ENCODE peak calls at places on chromosomes 13 and 19, in six cellular contexts. One of them, this sample, is unnamed.

GRCh38 chr13:74128171-74128767 is 5.9 kb downstream of the KLF12 start:
- ATAC-seq in upper lobe of left lung: no peak
- ATAC-seq in HepG2: no peak
- ATAC-seq in K562: no peak
- ATAC-seq in GM12878: no peak
- ATAC-seq in A549: no peak
- ATAC-seq in this sample: no peak

GRCh38 chr13:91456837-91457236 is 58.4 kb downstream of the GPC5 start:
- ATAC-seq in upper lobe of left lung: no peak
- ATAC-seq in HepG2: no peak
- ATAC-seq in K562: no peak
- ATAC-seq in GM12878: no peak
- ATAC-seq in A549: no peak
- ATAC-seq in this sample: no peak

GRCh38 chr19:11435833-11436313 is 438 bp downstream of the PRKCSH start:
- ATAC-seq in upper lobe of left lung: no peak
- ATAC-seq in HepG2: peak; percentile 8
- ATAC-seq in K562: peak; percentile 13
- ATAC-seq in GM12878: peak; percentile 3
- ATAC-seq in A549: peak; percentile 9
- ATAC-seq in this sample: no peak

GRCh38 chr19:7652061-7652641 is 15.2 kb downstream of the STXBP2 start:
- ATAC-seq in upper lobe of left lung: peak; percentile 89
- ATAC-seq in HepG2: peak; percentile 88
- ATAC-seq in K562: peak; percentile 88
- ATAC-seq in GM12878: peak; percentile 87
- ATAC-seq in A549: peak; percentile 84
- ATAC-seq in this sample: peak; percentile 90

GRCh38 chr19:35430382-35431146 is 17.5 kb upstream of the FFAR2 start:
- ATAC-seq in upper lobe of left lung: peak; percentile 44
- ATAC-seq in HepG2: no peak
- ATAC-seq in K562: no peak
- ATAC-seq in GM12878: no peak
- ATAC-seq in A549: no peak
- ATAC-seq in this sample: no peak

GRCh38 chr19:16198363-16198636 is 589 bp downstream of the AP1M1 start:
- ATAC-seq in upper lobe of left lung: peak; percentile 21
- ATAC-seq in HepG2: peak; percentile 1
- ATAC-seq in K562: peak; percentile 16
- ATAC-seq in GM12878: peak; percentile 4
- ATAC-seq in A549: peak; percentile 16
- ATAC-seq in this sample: no peak

GRCh38 chr19:35928507-35928906 is 7.7 kb upstream of the LRFN3 start:
- ATAC-seq in upper lobe of left lung: no peak
- ATAC-seq in HepG2: no peak
- ATAC-seq in K562: no peak
- ATAC-seq in GM12878: no peak
- ATAC-seq in A549: no peak
- ATAC-seq in this sample: no peak

GRCh38 chr13:37194428-37194861 is 89.0 kb upstream of the CSNK1A1L start:
- ATAC-seq in upper lobe of left lung: no peak
- ATAC-seq in HepG2: no peak
- ATAC-seq in K562: no peak
- ATAC-seq in GM12878: no peak
- ATAC-seq in A549: no peak
- ATAC-seq in this sample: no peak

GRCh38 chr13:30551194-30551593 is 66.5 kb upstream of the USPL1 start:
- ATAC-seq in upper lobe of left lung: no peak
- ATAC-seq in HepG2: peak; percentile 82
- ATAC-seq in K562: peak; percentile 85
- ATAC-seq in GM12878: peak; percentile 99
- ATAC-seq in A549: peak; percentile 85
- ATAC-seq in this sample: no peak

GRCh38 chr13:46321494-46322225 is 65.4 kb downstream of the RUBCNL start:
- ATAC-seq in upper lobe of left lung: peak; percentile 85
- ATAC-seq in HepG2: peak; percentile 92
- ATAC-seq in K562: peak; percentile 91
- ATAC-seq in GM12878: peak; percentile 95
- ATAC-seq in A549: peak; percentile 80
- ATAC-seq in this sample: no peak

GRCh38 chr19:16595097-16595496 is 22.9 kb upstream of the SLC35E1 start:
- ATAC-seq in upper lobe of left lung: peak; percentile 10
- ATAC-seq in HepG2: no peak
- ATAC-seq in K562: no peak
- ATAC-seq in GM12878: peak; percentile 10
- ATAC-seq in A549: no peak
- ATAC-seq in this sample: no peak

GRCh38 chr19:32880607-32881006 is 11.0 kb upstream of the SLC7A9 start:
- ATAC-seq in upper lobe of left lung: no peak
- ATAC-seq in HepG2: peak; percentile 41
- ATAC-seq in K562: no peak
- ATAC-seq in GM12878: no peak
- ATAC-seq in A549: no peak
- ATAC-seq in this sample: no peak

GRCh38 chr13:23586336-23586735 is 16.1 kb downstream of the TNFRSF19 start:
- ATAC-seq in upper lobe of left lung: no peak
- ATAC-seq in HepG2: no peak
- ATAC-seq in K562: no peak
- ATAC-seq in GM12878: peak; percentile 37
- ATAC-seq in A549: no peak
- ATAC-seq in this sample: no peak

GRCh38 chr19:2777952-2778683 is 5.0 kb downstream of the SGTA start:
- ATAC-seq in upper lobe of left lung: no peak
- ATAC-seq in HepG2: no peak
- ATAC-seq in K562: no peak
- ATAC-seq in GM12878: no peak
- ATAC-seq in A549: no peak
- ATAC-seq in this sample: no peak

GRCh38 chr19:51161266-51161665 is 19.2 kb downstream of the SIGLEC7 start:
- ATAC-seq in upper lobe of left lung: no peak
- ATAC-seq in HepG2: no peak
- ATAC-seq in K562: no peak
- ATAC-seq in GM12878: no peak
- ATAC-seq in A549: no peak
- ATAC-seq in this sample: no peak

GRCh38 chr19:663682-664117 is 686 bp upstream of the RNF126 start:
- ATAC-seq in upper lobe of left lung: peak; percentile 11
- ATAC-seq in HepG2: peak; percentile 4
- ATAC-seq in K562: no peak
- ATAC-seq in GM12878: no peak
- ATAC-seq in A549: peak; percentile 24
- ATAC-seq in this sample: no peak

GRCh38 chr19:11375143-11375948 is 880 bp downstream of the SWSAP1 start:
- ATAC-seq in upper lobe of left lung: no peak
- ATAC-seq in HepG2: peak; percentile 50
- ATAC-seq in K562: peak; percentile 10
- ATAC-seq in GM12878: peak; percentile 65
- ATAC-seq in A549: no peak
- ATAC-seq in this sample: peak; percentile 0

GRCh38 chr13:72199640-72200039 is 332.6 kb upstream of the DACH1 start:
- ATAC-seq in upper lobe of left lung: no peak
- ATAC-seq in HepG2: no peak
- ATAC-seq in K562: no peak
- ATAC-seq in GM12878: peak; percentile 59
- ATAC-seq in A549: no peak
- ATAC-seq in this sample: no peak

GRCh38 chr13:36067619-36068456 is 63.3 kb downstream of the DCLK1 start:
- ATAC-seq in upper lobe of left lung: no peak
- ATAC-seq in HepG2: no peak
- ATAC-seq in K562: no peak
- ATAC-seq in GM12878: no peak
- ATAC-seq in A549: no peak
- ATAC-seq in this sample: no peak

GRCh38 chr13:27158335-27158734 is 13.3 kb downstream of the USP12 start:
- ATAC-seq in upper lobe of left lung: no peak
- ATAC-seq in HepG2: no peak
- ATAC-seq in K562: no peak
- ATAC-seq in GM12878: no peak
- ATAC-seq in A549: no peak
- ATAC-seq in this sample: no peak

GRCh38 chr13:99370476-99371272 is 63.5 kb upstream of the GPR183 start:
- ATAC-seq in upper lobe of left lung: no peak
- ATAC-seq in HepG2: no peak
- ATAC-seq in K562: no peak
- ATAC-seq in GM12878: no peak
- ATAC-seq in A549: no peak
- ATAC-seq in this sample: no peak

GRCh38 chr13:37295573-37295972 is 190.1 kb upstream of the CSNK1A1L start:
- ATAC-seq in upper lobe of left lung: no peak
- ATAC-seq in HepG2: no peak
- ATAC-seq in K562: no peak
- ATAC-seq in GM12878: no peak
- ATAC-seq in A549: no peak
- ATAC-seq in this sample: peak; percentile 17

GRCh38 chr19:15680478-15680877 is 7.6 kb downstream of the CYP4F12 start:
- ATAC-seq in upper lobe of left lung: no peak
- ATAC-seq in HepG2: no peak
- ATAC-seq in K562: no peak
- ATAC-seq in GM12878: no peak
- ATAC-seq in A549: no peak
- ATAC-seq in this sample: no peak

GRCh38 chr13:101416181-101417042 is at the start of gene NALCN:
- ATAC-seq in upper lobe of left lung: peak; percentile 65
- ATAC-seq in HepG2: peak; percentile 82
- ATAC-seq in K562: no peak
- ATAC-seq in GM12878: no peak
- ATAC-seq in A549: peak; percentile 89
- ATAC-seq in this sample: peak; percentile 65

GRCh38 chr13:75195479-75196111 is 286.4 kb downstream of the TBC1D4 start:
- ATAC-seq in upper lobe of left lung: no peak
- ATAC-seq in HepG2: no peak
- ATAC-seq in K562: no peak
- ATAC-seq in GM12878: no peak
- ATAC-seq in A549: no peak
- ATAC-seq in this sample: no peak

GRCh38 chr19:40312533-40312932 is 27.4 kb upstream of the AKT2 start:
- ATAC-seq in upper lobe of left lung: no peak
- ATAC-seq in HepG2: no peak
- ATAC-seq in K562: no peak
- ATAC-seq in GM12878: no peak
- ATAC-seq in A549: no peak
- ATAC-seq in this sample: no peak

GRCh38 chr19:44640518-44640917 is 3.2 kb upstream of the PVR start:
- ATAC-seq in upper lobe of left lung: no peak
- ATAC-seq in HepG2: no peak
- ATAC-seq in K562: no peak
- ATAC-seq in GM12878: no peak
- ATAC-seq in A549: no peak
- ATAC-seq in this sample: no peak

DNA sequence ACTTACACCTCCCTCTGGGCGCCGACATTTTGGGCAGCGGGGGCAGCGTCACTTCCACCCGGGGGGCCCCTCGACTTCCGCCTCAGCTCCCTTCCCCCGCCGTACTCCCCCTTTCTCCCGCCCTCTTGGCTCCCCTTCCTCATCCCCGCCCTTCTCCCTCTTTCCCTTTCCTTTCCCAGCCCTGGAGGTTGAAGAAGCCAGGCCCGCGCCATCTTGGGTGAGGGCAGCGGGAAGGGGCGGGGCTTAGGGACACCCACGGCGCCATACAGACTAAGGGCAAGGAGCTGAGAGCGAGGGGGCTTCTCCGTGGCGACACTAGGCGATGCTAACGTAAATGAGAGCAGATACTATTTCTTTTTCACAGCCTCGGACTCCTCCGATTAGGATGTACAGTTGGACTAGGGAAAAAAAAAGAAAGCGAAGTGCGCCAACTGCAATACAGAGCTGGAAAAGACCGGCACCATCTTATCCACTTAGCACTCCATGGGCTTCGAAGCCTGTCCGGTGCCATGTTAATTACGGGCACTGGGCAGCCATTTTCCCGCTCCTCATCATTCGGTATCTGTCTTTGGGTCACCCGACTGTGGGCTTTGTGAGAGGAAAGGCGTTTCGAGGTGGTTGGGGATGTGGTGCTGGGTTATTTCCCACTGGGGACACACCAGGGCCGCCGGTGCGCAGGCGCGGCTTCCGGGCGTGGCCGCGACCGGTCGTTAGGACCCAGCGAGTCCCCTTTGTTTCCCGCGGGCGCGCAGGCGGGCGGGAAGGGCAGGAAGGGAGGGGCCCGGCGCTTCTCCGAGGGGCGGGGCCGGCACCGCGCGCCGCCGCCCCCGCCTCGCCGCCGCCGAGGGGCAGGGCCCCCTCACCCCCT is at the start of the genes FIZ1 and ZNF524:
- ATAC-seq in upper lobe of left lung: peak; percentile 94
- ATAC-seq in HepG2: peak; percentile 86
- ATAC-seq in K562: peak; percentile 90
- ATAC-seq in GM12878: peak; percentile 89
- ATAC-seq in A549: peak; percentile 91
- ATAC-seq in this sample: peak; percentile 91
- TF ChIP-seq EP300 in upper lobe of left lung: no peak
- TF ChIP-seq EP300 in HepG2: no peak
- TF ChIP-seq EP300 in K562: peak; percentile 21
- TF ChIP-seq EP300 in GM12878: peak; percentile 24
- TF ChIP-seq EP300 in A549: no peak
- TF ChIP-seq EP300 in this sample: no peak

DNA sequence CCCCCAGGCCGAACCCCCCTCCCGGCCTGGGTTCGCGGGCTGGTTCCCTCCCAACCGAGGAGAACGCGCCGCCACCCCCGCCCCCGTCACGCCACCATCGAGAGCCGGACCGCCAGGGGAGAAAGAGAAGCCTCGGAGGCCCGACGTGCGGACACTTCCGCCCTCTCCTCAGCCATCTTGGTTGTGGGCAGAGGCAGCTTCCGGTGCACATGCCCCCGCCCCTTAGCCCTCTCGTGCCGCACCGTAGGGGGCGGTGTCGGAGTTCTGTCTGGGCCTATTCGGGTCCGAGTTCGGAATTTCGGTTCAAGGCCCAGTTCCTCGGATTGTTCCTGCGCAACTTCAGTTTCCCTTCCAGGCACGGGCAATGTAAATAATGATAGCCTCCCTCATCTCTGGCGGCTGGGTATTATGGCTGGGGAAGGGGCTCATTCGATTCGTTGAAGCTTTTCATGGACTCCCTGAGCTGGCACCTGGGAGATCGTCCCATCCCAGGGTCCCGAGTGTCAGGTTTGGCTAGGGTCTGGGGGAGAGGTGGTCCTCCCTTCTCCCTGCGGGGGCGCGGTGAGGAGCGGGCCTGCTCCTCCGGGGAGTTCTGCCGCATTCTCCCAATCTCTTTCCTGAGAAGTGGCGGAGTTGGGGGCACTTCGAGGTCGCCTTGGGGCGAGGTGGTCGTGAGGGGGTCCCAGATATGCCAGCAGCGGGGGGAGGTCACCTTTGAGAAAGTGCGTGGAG is at the start of the genes IER2 and STX10:
- ATAC-seq in upper lobe of left lung: peak; percentile 79
- ATAC-seq in HepG2: peak; percentile 68
- ATAC-seq in K562: peak; percentile 71
- ATAC-seq in GM12878: peak; percentile 62
- ATAC-seq in A549: peak; percentile 67
- ATAC-seq in this sample: peak; percentile 71
- TF ChIP-seq EP300 in upper lobe of left lung: no peak
- TF ChIP-seq EP300 in HepG2: no peak
- TF ChIP-seq EP300 in K562: peak; percentile 29
- TF ChIP-seq EP300 in GM12878: no peak
- TF ChIP-seq EP300 in A549: no peak
- TF ChIP-seq EP300 in this sample: no peak

GRCh38 chr13:51769455-51770127 is 34.4 kb downstream of the DHRS12 start:
- ATAC-seq in upper lobe of left lung: peak; percentile 76
- ATAC-seq in HepG2: peak; percentile 13
- ATAC-seq in K562: no peak
- ATAC-seq in GM12878: no peak
- ATAC-seq in A549: no peak
- ATAC-seq in this sample: peak; percentile 88
- TF ChIP-seq EP300 in upper lobe of left lung: peak; percentile 57
- TF ChIP-seq EP300 in HepG2: no peak
- TF ChIP-seq EP300 in K562: no peak
- TF ChIP-seq EP300 in GM12878: no peak
- TF ChIP-seq EP300 in A549: no peak
- TF ChIP-seq EP300 in this sample: peak; percentile 51

GRCh38 chr19:38805180-38805579 is 7.6 kb downstream of the LGALS4 start:
- ATAC-seq in upper lobe of left lung: no peak
- ATAC-seq in HepG2: no peak
- ATAC-seq in K562: no peak
- ATAC-seq in GM12878: no peak
- ATAC-seq in A549: no peak
- ATAC-seq in this sample: no peak
- TF ChIP-seq EP300 in upper lobe of left lung: no peak
- TF ChIP-seq EP300 in HepG2: no peak
- TF ChIP-seq EP300 in K562: no peak
- TF ChIP-seq EP300 in GM12878: no peak
- TF ChIP-seq EP300 in A549: no peak
- TF ChIP-seq EP300 in this sample: no peak

This sample was measured in gastroesophageal sphincter.